ENCODE peak calls at places on chromosomes 5 and 9, in five cellular contexts. One of them, this sample, is unnamed.
A peak's percentile ranks its signal among the peaks of the same experiment; 100 is the strongest.

GRCh38 chr9:134487066-134487710 is 154.4 kb upstream of the COL5A1 start:
- ATAC-seq in A549: no peak
- ATAC-seq in K562: no peak
- ATAC-seq in HepG2: no peak
- ATAC-seq in upper lobe of left lung: no peak
- ATAC-seq in this sample: no peak

GRCh38 chr9:70484232-70485130 is 70.0 kb upstream of the KLF9 start:
- ATAC-seq in HepG2: peak; percentile 92
- ATAC-seq in K562: peak; percentile 93
- ATAC-seq in A549: peak; percentile 99
- ATAC-seq in upper lobe of left lung: peak; percentile 71
- ATAC-seq in this sample: peak; percentile 35

GRCh38 chr9:135209852-135210251 is 122.4 kb downstream of the OLFM1 start:
- ATAC-seq in K562: no peak
- ATAC-seq in A549: no peak
- ATAC-seq in upper lobe of left lung: no peak
- ATAC-seq in HepG2: no peak
- ATAC-seq in this sample: no peak

GRCh38 chr9:77648458-77649108 is 461 bp upstream of the GNA14 start:
- ATAC-seq in upper lobe of left lung: peak; percentile 78
- ATAC-seq in A549: no peak
- ATAC-seq in HepG2: peak; percentile 79
- ATAC-seq in K562: no peak
- ATAC-seq in this sample: peak; percentile 63

GRCh38 chr9:21854594-21854993 is 52.2 kb downstream of the MTAP start:
- ATAC-seq in K562: no peak
- ATAC-seq in HepG2: no peak
- ATAC-seq in A549: no peak
- ATAC-seq in upper lobe of left lung: peak; percentile 69
- ATAC-seq in this sample: no peak

GRCh38 chr9:27499481-27499880 is 24.6 kb upstream of the IFNK start:
- ATAC-seq in HepG2: no peak
- ATAC-seq in A549: peak; percentile 54
- ATAC-seq in upper lobe of left lung: no peak
- ATAC-seq in K562: peak; percentile 40
- ATAC-seq in this sample: no peak

GRCh38 chr5:170338272-170338671 is 40.7 kb upstream of the LCP2 start:
- ATAC-seq in upper lobe of left lung: no peak
- ATAC-seq in HepG2: no peak
- ATAC-seq in A549: no peak
- ATAC-seq in K562: no peak
- ATAC-seq in this sample: no peak

GRCh38 chr5:133461796-133462516 is 150.4 kb downstream of the FSTL4 start:
- ATAC-seq in K562: no peak
- ATAC-seq in upper lobe of left lung: no peak
- ATAC-seq in HepG2: no peak
- ATAC-seq in A549: no peak
- ATAC-seq in this sample: no peak

GRCh38 chr9:98176391-98177259 is 15.8 kb downstream of the CORO2A start:
- ATAC-seq in K562: no peak
- ATAC-seq in A549: no peak
- ATAC-seq in HepG2: peak; percentile 42
- ATAC-seq in upper lobe of left lung: no peak
- ATAC-seq in this sample: no peak

GRCh38 chr5:59098743-59099142 is 515.9 kb downstream of the RAB3C start:
- ATAC-seq in HepG2: no peak
- ATAC-seq in K562: no peak
- ATAC-seq in upper lobe of left lung: no peak
- ATAC-seq in A549: peak; percentile 18
- ATAC-seq in this sample: no peak

GRCh38 chr9:83957029-83957513 is 22.9 kb downstream of the HNRNPK start:
- ATAC-seq in K562: no peak
- ATAC-seq in A549: no peak
- ATAC-seq in HepG2: no peak
- ATAC-seq in upper lobe of left lung: no peak
- ATAC-seq in this sample: no peak

GRCh38 chr5:180784497-180785097 is 18.0 kb downstream of the MGAT1 start:
- ATAC-seq in A549: peak; percentile 85
- ATAC-seq in HepG2: peak; percentile 60
- ATAC-seq in upper lobe of left lung: peak; percentile 72
- ATAC-seq in K562: peak; percentile 72
- ATAC-seq in this sample: peak; percentile 71
- H3K27ac ChIP-seq in A549: no peak overlapping the region
- H3K27ac ChIP-seq in HepG2: no peak overlapping the region
- H3K27ac ChIP-seq in upper lobe of left lung: peak overlapping the region; percentile 74
- H3K27ac ChIP-seq in K562: no peak overlapping the region
- H3K27ac ChIP-seq in this sample: peak overlapping the region; percentile 89

GRCh38 chr5:120096413-120096812 is 367.7 kb upstream of the PRR16 start:
- ATAC-seq in upper lobe of left lung: no peak
- ATAC-seq in A549: peak; percentile 70
- ATAC-seq in HepG2: no peak
- ATAC-seq in K562: no peak
- ATAC-seq in this sample: no peak

GRCh38 chr5:120093178-120093577 is 370.9 kb upstream of the PRR16 start:
- ATAC-seq in A549: peak; percentile 50
- ATAC-seq in HepG2: no peak
- ATAC-seq in K562: no peak
- ATAC-seq in upper lobe of left lung: no peak
- ATAC-seq in this sample: no peak

GRCh38 chr5:120088831-120089230 is 375.3 kb upstream of the PRR16 start:
- ATAC-seq in A549: no peak
- ATAC-seq in K562: no peak
- ATAC-seq in HepG2: no peak
- ATAC-seq in upper lobe of left lung: no peak
- ATAC-seq in this sample: no peak

GRCh38 chr5:120091376-120091948 is 372.6 kb upstream of the PRR16 start:
- ATAC-seq in A549: no peak
- ATAC-seq in K562: no peak
- ATAC-seq in HepG2: no peak
- ATAC-seq in upper lobe of left lung: no peak
- ATAC-seq in this sample: no peak

GRCh38 chr5:120092649-120093048 is 371.5 kb upstream of the PRR16 start:
- ATAC-seq in K562: no peak
- ATAC-seq in HepG2: no peak
- ATAC-seq in A549: no peak
- ATAC-seq in upper lobe of left lung: no peak
- ATAC-seq in this sample: no peak
- TF ChIP-seq EP300 in K562: no peak
- TF ChIP-seq EP300 in HepG2: no peak
- TF ChIP-seq EP300 in A549: no peak
- TF ChIP-seq EP300 in upper lobe of left lung: no peak
- TF ChIP-seq EP300 in this sample: no peak

DNA sequence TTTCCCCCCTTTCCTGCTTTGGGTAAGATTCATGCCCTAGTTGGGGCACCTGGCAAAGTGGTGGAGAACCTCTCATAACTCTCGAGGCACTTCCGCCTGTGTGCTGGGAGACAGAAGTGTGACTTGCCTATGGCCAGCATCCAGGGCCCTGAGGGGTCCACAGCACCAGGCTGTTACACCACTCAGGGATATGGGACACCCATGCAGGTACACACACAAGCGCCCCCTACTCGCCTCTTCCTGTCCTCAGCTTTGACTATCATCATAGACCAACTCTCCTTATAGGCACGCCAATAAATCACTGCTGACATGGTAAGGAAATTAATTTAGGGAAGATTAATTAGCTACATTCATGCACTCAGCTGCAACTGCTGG is 45.4 kb downstream of the SHB start:
- ATAC-seq in upper lobe of left lung: no peak
- ATAC-seq in HepG2: peak; percentile 11
- ATAC-seq in K562: no peak
- ATAC-seq in A549: no peak
- ATAC-seq in this sample: no peak
- H3K27ac ChIP-seq in upper lobe of left lung: peak overlapping the region; percentile 61
- H3K27ac ChIP-seq in HepG2: peak overlapping the region; percentile 70
- H3K27ac ChIP-seq in K562: no peak overlapping the region
- H3K27ac ChIP-seq in A549: peak overlapping the region; percentile 97
- H3K27ac ChIP-seq in this sample: peak overlapping the region; percentile 77

GRCh38 chr5:58040044-58040443 is 419.8 kb downstream of the PLK2 start:
- ATAC-seq in upper lobe of left lung: no peak
- ATAC-seq in K562: no peak
- ATAC-seq in HepG2: no peak
- ATAC-seq in A549: no peak
- ATAC-seq in this sample: no peak

GRCh38 chr5:58040851-58041250 is 419.0 kb downstream of the PLK2 start:
- ATAC-seq in K562: no peak
- ATAC-seq in A549: no peak
- ATAC-seq in HepG2: no peak
- ATAC-seq in upper lobe of left lung: no peak
- ATAC-seq in this sample: no peak

GRCh38 chr5:58043607-58043945 is 416.3 kb downstream of the PLK2 start:
- ATAC-seq in K562: no peak
- ATAC-seq in upper lobe of left lung: no peak
- ATAC-seq in HepG2: no peak
- ATAC-seq in A549: no peak
- ATAC-seq in this sample: no peak

GRCh38 chr5:58042933-58043606 is 416.8 kb downstream of the PLK2 start:
- ATAC-seq in A549: no peak
- ATAC-seq in K562: peak; percentile 85
- ATAC-seq in upper lobe of left lung: no peak
- ATAC-seq in HepG2: no peak
- ATAC-seq in this sample: no peak

DNA sequence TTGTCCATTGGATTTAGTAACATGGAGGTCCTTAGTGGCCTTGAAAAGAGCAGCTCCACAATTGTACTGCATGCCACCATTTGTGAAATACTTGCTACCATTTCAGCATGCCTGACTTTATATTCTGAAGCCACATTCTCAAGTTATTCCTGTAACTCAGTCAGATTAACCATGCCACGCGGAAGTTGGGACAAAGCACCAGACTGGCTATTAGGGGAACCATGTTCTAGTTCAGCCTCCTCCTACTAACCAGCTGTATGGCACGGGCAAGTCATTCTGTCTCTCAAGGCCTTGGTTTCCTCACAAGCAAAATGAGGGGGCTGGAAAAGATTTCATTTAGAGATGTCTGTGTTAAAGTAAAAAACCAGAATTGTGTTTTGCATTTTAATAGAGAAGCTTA is 418.0 kb downstream of the PLK2 start:
- ATAC-seq in HepG2: no peak
- ATAC-seq in A549: no peak
- ATAC-seq in upper lobe of left lung: no peak
- ATAC-seq in K562: no peak
- ATAC-seq in this sample: no peak
- TF ChIP-seq EP300 in HepG2: no peak
- TF ChIP-seq EP300 in A549: no peak
- TF ChIP-seq EP300 in upper lobe of left lung: no peak
- TF ChIP-seq EP300 in K562: no peak
- TF ChIP-seq EP300 in this sample: no peak

GRCh38 chr5:35202319-35203111 is 27.8 kb downstream of the PRLR start:
- ATAC-seq in A549: peak; percentile 96
- ATAC-seq in K562: peak; percentile 95
- ATAC-seq in HepG2: peak; percentile 97
- ATAC-seq in upper lobe of left lung: no peak
- ATAC-seq in this sample: peak; percentile 25

GRCh38 chr5:35201291-35201690 is 29.0 kb downstream of the PRLR start:
- ATAC-seq in HepG2: no peak
- ATAC-seq in A549: no peak
- ATAC-seq in upper lobe of left lung: no peak
- ATAC-seq in K562: no peak
- ATAC-seq in this sample: no peak

GRCh38 chr5:35205186-35205585 is 25.1 kb downstream of the PRLR start:
- ATAC-seq in upper lobe of left lung: no peak
- ATAC-seq in K562: no peak
- ATAC-seq in HepG2: no peak
- ATAC-seq in A549: no peak
- ATAC-seq in this sample: no peak

GRCh38 chr5:35205606-35206005 is 24.7 kb downstream of the PRLR start:
- ATAC-seq in HepG2: no peak
- ATAC-seq in upper lobe of left lung: no peak
- ATAC-seq in K562: no peak
- ATAC-seq in A549: no peak
- ATAC-seq in this sample: no peak

DNA sequence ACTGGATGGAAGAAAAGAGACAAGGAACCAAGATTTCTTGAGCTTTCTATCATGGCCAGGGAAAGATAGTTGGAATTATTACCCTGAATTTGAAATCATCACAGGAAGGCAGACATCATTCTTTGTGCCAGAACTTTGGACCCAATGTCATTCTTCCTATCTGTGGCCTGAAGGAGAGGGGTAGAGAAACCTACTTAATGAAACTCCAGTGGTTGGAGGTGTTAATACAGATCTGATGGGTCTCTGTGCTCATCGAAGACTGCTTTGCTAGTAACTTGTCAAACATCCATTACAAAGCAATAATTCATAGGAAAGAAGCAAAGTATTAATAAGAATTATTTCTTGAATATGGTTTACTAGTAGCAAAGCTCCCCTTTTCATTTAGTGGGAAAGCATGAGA is 26.9 kb downstream of the PRLR start:
- ATAC-seq in upper lobe of left lung: no peak
- ATAC-seq in A549: no peak
- ATAC-seq in K562: no peak
- ATAC-seq in HepG2: no peak
- ATAC-seq in this sample: no peak
- H3K27ac ChIP-seq in upper lobe of left lung: no peak overlapping the region
- H3K27ac ChIP-seq in A549: no peak overlapping the region
- H3K27ac ChIP-seq in K562: no peak overlapping the region
- H3K27ac ChIP-seq in HepG2: no peak overlapping the region
- H3K27ac ChIP-seq in this sample: no peak overlapping the region

DNA sequence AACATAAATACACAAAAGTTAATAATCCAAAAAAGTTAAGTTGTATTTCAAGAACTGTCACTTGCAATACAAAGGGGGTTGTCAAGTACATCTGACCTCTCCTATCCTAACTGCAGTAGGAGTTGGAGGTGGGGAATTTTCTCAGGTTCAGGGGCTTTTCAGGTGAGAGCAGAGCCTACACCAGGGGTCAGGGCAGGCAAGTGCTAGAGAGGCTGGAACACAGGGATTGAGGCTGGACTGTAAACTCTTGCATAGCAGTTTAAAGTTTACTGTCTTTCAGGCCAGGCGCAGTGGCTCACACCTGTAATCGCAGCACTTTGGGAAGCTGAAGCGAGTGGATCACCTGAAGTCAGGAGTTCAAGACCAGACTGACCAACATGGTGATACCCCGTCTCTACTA is 25.4 kb upstream of the RASGRF2 start:
- ATAC-seq in K562: no peak
- ATAC-seq in upper lobe of left lung: no peak
- ATAC-seq in HepG2: peak; percentile 98
- ATAC-seq in A549: no peak
- ATAC-seq in this sample: no peak
- TF ChIP-seq EP300 in K562: no peak
- TF ChIP-seq EP300 in upper lobe of left lung: no peak
- TF ChIP-seq EP300 in HepG2: no peak
- TF ChIP-seq EP300 in A549: no peak
- TF ChIP-seq EP300 in this sample: no peak